ENCODE peak calls at places on chromosomes 3 and 15, in seven cellular contexts. One of them, this sample, is unnamed.

GRCh38 chr3:108527109-108527508 is 16.7 kb upstream of the MYH15 start:
- DNase-seq in astrocyte of the cerebellum: no peak
- DNase-seq in PC-3: no peak
- DNase-seq in ovary: no peak
- DNase-seq in transverse colon: no peak
- DNase-seq in lung: no peak
- DNase-seq in ascending aorta: no peak
- DNase-seq in this sample: no peak

GRCh38 chr3:47161983-47162694 is 1.8 kb downstream of the SETD2 start:
- DNase-seq in ascending aorta: no peak
- DNase-seq in lung: no peak
- DNase-seq in PC-3: no peak
- DNase-seq in transverse colon: no peak
- DNase-seq in astrocyte of the cerebellum: no peak
- DNase-seq in ovary: no peak
- DNase-seq in this sample: no peak

GRCh38 chr3:50201573-50202315 is 3.3 kb upstream of the SLC38A3 start:
- DNase-seq in ovary: no peak
- DNase-seq in PC-3: no peak
- DNase-seq in astrocyte of the cerebellum: no peak
- DNase-seq in ascending aorta: no peak
- DNase-seq in transverse colon: no peak
- DNase-seq in lung: no peak
- DNase-seq in this sample: no peak

GRCh38 chr3:127762077-127762786 is 60.1 kb downstream of the MGLL start:
- DNase-seq in astrocyte of the cerebellum: no peak
- DNase-seq in lung: peak; percentile 74
- DNase-seq in ovary: peak; percentile 44
- DNase-seq in PC-3: no peak
- DNase-seq in ascending aorta: no peak
- DNase-seq in transverse colon: peak; percentile 51
- DNase-seq in this sample: no peak

GRCh38 chr15:73352082-73352481 is 16.7 kb downstream of the HCN4 start:
- DNase-seq in transverse colon: no peak
- DNase-seq in ascending aorta: no peak
- DNase-seq in ovary: no peak
- DNase-seq in lung: no peak
- DNase-seq in astrocyte of the cerebellum: no peak
- DNase-seq in PC-3: no peak
- DNase-seq in this sample: no peak

GRCh38 chr15:79884204-79884596 is 12.6 kb downstream of the MTHFS start:
- DNase-seq in transverse colon: no peak
- DNase-seq in ovary: no peak
- DNase-seq in ascending aorta: no peak
- DNase-seq in astrocyte of the cerebellum: no peak
- DNase-seq in PC-3: no peak
- DNase-seq in lung: no peak
- DNase-seq in this sample: no peak

GRCh38 chr3:127779747-127780146 is 42.6 kb downstream of the MGLL start:
- DNase-seq in ascending aorta: no peak
- DNase-seq in lung: no peak
- DNase-seq in transverse colon: no peak
- DNase-seq in PC-3: peak; percentile 75
- DNase-seq in astrocyte of the cerebellum: no peak
- DNase-seq in ovary: no peak
- DNase-seq in this sample: no peak

GRCh38 chr3:175606650-175607318 is 747.6 kb downstream of the NAALADL2 start:
- DNase-seq in ovary: no peak
- DNase-seq in transverse colon: no peak
- DNase-seq in astrocyte of the cerebellum: no peak
- DNase-seq in lung: no peak
- DNase-seq in ascending aorta: no peak
- DNase-seq in PC-3: peak; percentile 60
- DNase-seq in this sample: no peak

GRCh38 chr3:353191-353739 is 156.7 kb downstream of the CHL1 start:
- DNase-seq in transverse colon: no peak
- DNase-seq in lung: no peak
- DNase-seq in ovary: no peak
- DNase-seq in astrocyte of the cerebellum: no peak
- DNase-seq in PC-3: no peak
- DNase-seq in ascending aorta: no peak
- DNase-seq in this sample: no peak

GRCh38 chr15:22806664-22807063 is 20.2 kb downstream of the NIPA1 start:
- DNase-seq in ovary: no peak
- DNase-seq in astrocyte of the cerebellum: no peak
- DNase-seq in PC-3: no peak
- DNase-seq in ascending aorta: no peak
- DNase-seq in transverse colon: no peak
- DNase-seq in lung: no peak
- DNase-seq in this sample: no peak

GRCh38 chr3:197417451-197417850 is 119.0 kb upstream of the DLG1 start:
- DNase-seq in transverse colon: no peak
- DNase-seq in astrocyte of the cerebellum: no peak
- DNase-seq in PC-3: peak; percentile 65
- DNase-seq in ovary: no peak
- DNase-seq in ascending aorta: no peak
- DNase-seq in lung: no peak
- DNase-seq in this sample: no peak

GRCh38 chr3:134804508-134805480 is 9.7 kb downstream of the EPHB1 start:
- DNase-seq in PC-3: no peak
- DNase-seq in ovary: no peak
- DNase-seq in lung: peak; percentile 15
- DNase-seq in ascending aorta: no peak
- DNase-seq in transverse colon: no peak
- DNase-seq in astrocyte of the cerebellum: no peak
- DNase-seq in this sample: no peak

GRCh38 chr3:98821072-98821471 is 57.9 kb downstream of the ST3GAL6 start:
- DNase-seq in transverse colon: no peak
- DNase-seq in PC-3: no peak
- DNase-seq in ovary: no peak
- DNase-seq in lung: no peak
- DNase-seq in ascending aorta: no peak
- DNase-seq in astrocyte of the cerebellum: no peak
- DNase-seq in this sample: no peak

GRCh38 chr3:16927485-16927884 is 42.7 kb downstream of the PLCL2 start:
- DNase-seq in astrocyte of the cerebellum: no peak
- DNase-seq in ovary: no peak
- DNase-seq in ascending aorta: no peak
- DNase-seq in transverse colon: no peak
- DNase-seq in PC-3: peak; percentile 10
- DNase-seq in lung: no peak
- DNase-seq in this sample: no peak

GRCh38 chr3:121757812-121758545 is 8.4 kb upstream of the GOLGB1 start:
- DNase-seq in PC-3: no peak
- DNase-seq in ovary: no peak
- DNase-seq in lung: no peak
- DNase-seq in transverse colon: no peak
- DNase-seq in ascending aorta: no peak
- DNase-seq in astrocyte of the cerebellum: no peak
- DNase-seq in this sample: no peak

GRCh38 chr3:78822741-78823140 is 945.1 kb downstream of the ROBO1 start:
- DNase-seq in ascending aorta: no peak
- DNase-seq in lung: no peak
- DNase-seq in ovary: no peak
- DNase-seq in transverse colon: no peak
- DNase-seq in astrocyte of the cerebellum: no peak
- DNase-seq in PC-3: no peak
- DNase-seq in this sample: no peak

GRCh38 chr3:9691636-9692035 is 12.0 kb upstream of the CPNE9 start:
- DNase-seq in ascending aorta: no peak
- DNase-seq in transverse colon: no peak
- DNase-seq in astrocyte of the cerebellum: no peak
- DNase-seq in PC-3: no peak
- DNase-seq in lung: no peak
- DNase-seq in ovary: no peak
- DNase-seq in this sample: no peak

DNA sequence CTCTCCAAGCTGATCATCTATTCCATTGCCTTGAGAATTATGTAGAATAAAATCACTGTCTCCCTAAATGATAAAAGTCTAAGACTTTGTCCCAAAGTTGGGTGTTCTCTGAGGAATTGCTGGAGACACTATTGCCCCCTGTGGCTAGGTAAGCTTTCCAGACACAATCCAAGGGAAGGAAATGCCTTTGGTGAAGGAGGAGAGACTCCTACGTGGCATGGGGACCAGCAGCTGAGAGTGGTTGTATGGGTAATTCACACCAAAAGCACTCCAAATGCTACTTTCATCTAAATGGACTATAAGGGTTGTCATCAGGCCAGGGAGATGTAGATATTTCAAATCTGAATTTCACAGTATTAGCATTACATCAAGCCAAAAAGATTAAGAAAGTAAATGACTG is 400.9 kb upstream of the THBS1 start:
- DNase-seq in PC-3: no peak
- DNase-seq in ovary: no peak
- DNase-seq in lung: no peak
- DNase-seq in astrocyte of the cerebellum: no peak
- DNase-seq in transverse colon: no peak
- DNase-seq in ascending aorta: no peak
- DNase-seq in this sample: no peak
- TF ChIP-seq CTCF in PC-3: no peak
- TF ChIP-seq CTCF in ovary: no peak
- TF ChIP-seq CTCF in lung: no peak
- TF ChIP-seq CTCF in astrocyte of the cerebellum: no peak
- TF ChIP-seq CTCF in transverse colon: no peak
- TF ChIP-seq CTCF in ascending aorta: no peak
- TF ChIP-seq CTCF in this sample: no peak

DNA sequence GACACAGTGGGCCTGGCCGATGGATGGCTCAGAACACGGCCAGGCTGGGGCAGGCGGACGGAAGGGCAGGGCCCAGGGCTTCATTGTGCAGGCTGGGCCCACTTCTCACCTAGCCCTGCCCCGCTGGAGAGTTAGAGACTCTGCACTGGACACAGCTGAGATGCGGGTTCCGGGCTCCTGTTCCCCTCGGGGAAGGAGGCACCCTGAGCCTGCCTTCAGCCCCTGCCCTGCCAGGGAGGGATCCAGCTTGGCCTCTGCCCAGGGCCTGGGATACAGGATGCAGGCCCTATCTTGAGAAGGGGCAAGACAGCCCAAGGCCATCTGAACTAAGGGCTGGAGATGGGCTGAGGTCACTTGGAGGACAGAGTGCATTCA is 110.6 kb downstream of the TMEM266 start:
- DNase-seq in ascending aorta: no peak
- DNase-seq in transverse colon: no peak
- DNase-seq in PC-3: no peak
- DNase-seq in astrocyte of the cerebellum: no peak
- DNase-seq in lung: no peak
- DNase-seq in ovary: no peak
- DNase-seq in this sample: no peak
- H3K4me3 ChIP-seq in ascending aorta: no peak overlapping the region
- H3K4me3 ChIP-seq in transverse colon: no peak overlapping the region
- H3K4me3 ChIP-seq in PC-3: no peak overlapping the region
- H3K4me3 ChIP-seq in astrocyte of the cerebellum: no peak overlapping the region
- H3K4me3 ChIP-seq in lung: no peak overlapping the region
- H3K4me3 ChIP-seq in ovary: no peak overlapping the region
- H3K4me3 ChIP-seq in this sample: no peak overlapping the region

GRCh38 chr3:194685723-194686413 is at the start of gene FAM43A:
- DNase-seq in ovary: peak; percentile 91
- DNase-seq in PC-3: peak; percentile 97
- DNase-seq in ascending aorta: peak; percentile 70
- DNase-seq in transverse colon: peak; percentile 97
- DNase-seq in astrocyte of the cerebellum: peak; percentile 85
- DNase-seq in lung: peak; percentile 91
- DNase-seq in this sample: peak; percentile 74
- TF ChIP-seq CTCF in ovary: peak; percentile 32
- TF ChIP-seq CTCF in PC-3: peak; percentile 20
- TF ChIP-seq CTCF in ascending aorta: no peak
- TF ChIP-seq CTCF in transverse colon: peak; percentile 10
- TF ChIP-seq CTCF in astrocyte of the cerebellum: peak; percentile 28
- TF ChIP-seq CTCF in lung: no peak
- TF ChIP-seq CTCF in this sample: no peak

GRCh38 chr15:59249816-59250215 is 43.2 kb downstream of the LDHAL6B start:
- DNase-seq in astrocyte of the cerebellum: no peak
- DNase-seq in lung: no peak
- DNase-seq in ovary: no peak
- DNase-seq in PC-3: no peak
- DNase-seq in transverse colon: no peak
- DNase-seq in ascending aorta: no peak
- DNase-seq in this sample: no peak

GRCh38 chr15:59247364-59247763 is 40.7 kb downstream of the LDHAL6B start:
- DNase-seq in lung: peak; percentile 61
- DNase-seq in ovary: no peak
- DNase-seq in astrocyte of the cerebellum: peak; percentile 67
- DNase-seq in ascending aorta: no peak
- DNase-seq in PC-3: peak; percentile 72
- DNase-seq in transverse colon: peak; percentile 74
- DNase-seq in this sample: peak; percentile 46

GRCh38 chr15:59252137-59252536 is 45.5 kb downstream of the LDHAL6B start:
- DNase-seq in lung: no peak
- DNase-seq in transverse colon: no peak
- DNase-seq in ascending aorta: no peak
- DNase-seq in astrocyte of the cerebellum: no peak
- DNase-seq in ovary: no peak
- DNase-seq in PC-3: no peak
- DNase-seq in this sample: no peak

GRCh38 chr15:59250249-59250648 is 43.6 kb downstream of the LDHAL6B start:
- DNase-seq in astrocyte of the cerebellum: no peak
- DNase-seq in ascending aorta: no peak
- DNase-seq in PC-3: no peak
- DNase-seq in lung: no peak
- DNase-seq in ovary: no peak
- DNase-seq in transverse colon: no peak
- DNase-seq in this sample: no peak

GRCh38 chr15:59251001-59251845 is 44.6 kb downstream of the LDHAL6B start:
- DNase-seq in astrocyte of the cerebellum: no peak
- DNase-seq in PC-3: no peak
- DNase-seq in ovary: no peak
- DNase-seq in ascending aorta: no peak
- DNase-seq in lung: no peak
- DNase-seq in transverse colon: no peak
- DNase-seq in this sample: no peak
- H3K4me3 ChIP-seq in astrocyte of the cerebellum: no peak overlapping the region
- H3K4me3 ChIP-seq in PC-3: no peak overlapping the region
- H3K4me3 ChIP-seq in ovary: no peak overlapping the region
- H3K4me3 ChIP-seq in ascending aorta: no peak overlapping the region
- H3K4me3 ChIP-seq in lung: no peak overlapping the region
- H3K4me3 ChIP-seq in transverse colon: no peak overlapping the region
- H3K4me3 ChIP-seq in this sample: no peak overlapping the region